ENCODE peak calls at places on chromosome 19, in six cellular contexts. One of them, this sample, is unnamed.

GRCh38 chr19:2982983-2983350 is 5.6 kb downstream of the TLE6 start:
- DNase-seq in prostate gland: peak
- DNase-seq in GM23338: no peak
- DNase-seq in transverse colon: peak
- DNase-seq in HL-60: no peak
- DNase-seq in spleen: no peak
- DNase-seq in this sample: peak

GRCh38 chr19:597406-598315 is 8.0 kb downstream of the HCN2 start:
- DNase-seq in prostate gland: no peak
- DNase-seq in GM23338: no peak
- DNase-seq in transverse colon: no peak
- DNase-seq in HL-60: no peak
- DNase-seq in spleen: no peak
- DNase-seq in this sample: no peak

GRCh38 chr19:2469102-2469914 is 6.6 kb upstream of the GADD45B start:
- DNase-seq in prostate gland: no peak
- DNase-seq in GM23338: peak
- DNase-seq in transverse colon: no peak
- DNase-seq in HL-60: peak
- DNase-seq in spleen: no peak
- DNase-seq in this sample: peak

GRCh38 chr19:50324331-50324730 is 4.8 kb downstream of the KCNC3 start:
- DNase-seq in prostate gland: no peak
- DNase-seq in GM23338: no peak
- DNase-seq in transverse colon: no peak
- DNase-seq in HL-60: no peak
- DNase-seq in spleen: no peak
- DNase-seq in this sample: no peak

GRCh38 chr19:30666301-30666803 is 294.2 kb downstream of the ZNF536 start:
- DNase-seq in prostate gland: no peak
- DNase-seq in GM23338: peak
- DNase-seq in transverse colon: peak
- DNase-seq in HL-60: no peak
- DNase-seq in spleen: peak
- DNase-seq in this sample: peak

GRCh38 chr19:4536798-4537197 is 1.8 kb upstream of the PLIN5 start:
- DNase-seq in prostate gland: no peak
- DNase-seq in GM23338: no peak
- DNase-seq in transverse colon: no peak
- DNase-seq in HL-60: no peak
- DNase-seq in spleen: no peak
- DNase-seq in this sample: no peak

GRCh38 chr19:52170304-52170703 is 1.1 kb downstream of the ZNF836 start:
- DNase-seq in prostate gland: no peak
- DNase-seq in GM23338: peak
- DNase-seq in transverse colon: no peak
- DNase-seq in HL-60: no peak
- DNase-seq in spleen: no peak
- DNase-seq in this sample: no peak

GRCh38 chr19:1811472-1811894 is 593 bp downstream of the ATP8B3 start:
- DNase-seq in prostate gland: peak
- DNase-seq in GM23338: no peak
- DNase-seq in transverse colon: peak
- DNase-seq in HL-60: peak
- DNase-seq in spleen: peak
- DNase-seq in this sample: peak

GRCh38 chr19:51687791-51688664 is 5.1 kb upstream of the SPACA6 start:
- DNase-seq in prostate gland: no peak
- DNase-seq in GM23338: peak
- DNase-seq in transverse colon: peak
- DNase-seq in HL-60: no peak
- DNase-seq in spleen: peak
- DNase-seq in this sample: peak

GRCh38 chr19:37874784-37875183 is 31.6 kb downstream of the WDR87 start:
- DNase-seq in prostate gland: no peak
- DNase-seq in GM23338: peak
- DNase-seq in transverse colon: no peak
- DNase-seq in HL-60: no peak
- DNase-seq in spleen: no peak
- DNase-seq in this sample: no peak

GRCh38 chr19:4164262-4164661 is 10.8 kb downstream of the CREB3L3 start:
- DNase-seq in prostate gland: no peak
- DNase-seq in GM23338: no peak
- DNase-seq in transverse colon: no peak
- DNase-seq in HL-60: no peak
- DNase-seq in spleen: no peak
- DNase-seq in this sample: no peak

GRCh38 chr19:39588066-39588465 is 14.3 kb upstream of the LGALS13 start:
- DNase-seq in prostate gland: no peak
- DNase-seq in GM23338: no peak
- DNase-seq in transverse colon: no peak
- DNase-seq in HL-60: no peak
- DNase-seq in spleen: no peak
- DNase-seq in this sample: no peak

GRCh38 chr19:42281175-42282035 is 12.4 kb downstream of the CIC start:
- DNase-seq in prostate gland: peak
- DNase-seq in GM23338: peak
- DNase-seq in transverse colon: peak
- DNase-seq in HL-60: no peak
- DNase-seq in spleen: peak
- DNase-seq in this sample: peak

GRCh38 chr19:15276620-15277019 is 44.4 kb upstream of the EPHX3 start:
- DNase-seq in prostate gland: no peak
- DNase-seq in GM23338: no peak
- DNase-seq in transverse colon: no peak
- DNase-seq in HL-60: no peak
- DNase-seq in spleen: no peak
- DNase-seq in this sample: no peak

GRCh38 chr19:33193864-33194362 is at the start of gene LRP3:
- DNase-seq in prostate gland: peak
- DNase-seq in GM23338: peak
- DNase-seq in transverse colon: peak
- DNase-seq in HL-60: no peak
- DNase-seq in spleen: peak
- DNase-seq in this sample: peak

GRCh38 chr19:49543032-49543431 is 15.2 kb downstream of the RCN3 start:
- DNase-seq in prostate gland: no peak
- DNase-seq in GM23338: no peak
- DNase-seq in transverse colon: no peak
- DNase-seq in HL-60: no peak
- DNase-seq in spleen: no peak
- DNase-seq in this sample: no peak

GRCh38 chr19:38321646-38322323 is 2.1 kb downstream of the KCNK6 start:
- DNase-seq in prostate gland: no peak
- DNase-seq in GM23338: no peak
- DNase-seq in transverse colon: peak
- DNase-seq in HL-60: no peak
- DNase-seq in spleen: no peak
- DNase-seq in this sample: no peak

GRCh38 chr19:38744298-38744681 is at the start of gene CAPN12:
- DNase-seq in prostate gland: no peak
- DNase-seq in GM23338: no peak
- DNase-seq in transverse colon: no peak
- DNase-seq in HL-60: no peak
- DNase-seq in spleen: no peak
- DNase-seq in this sample: no peak

GRCh38 chr19:5150902-5151741 is 182.2 kb downstream of the KDM4B start:
- DNase-seq in prostate gland: no peak
- DNase-seq in GM23338: peak
- DNase-seq in transverse colon: no peak
- DNase-seq in HL-60: no peak
- DNase-seq in spleen: peak
- DNase-seq in this sample: no peak

GRCh38 chr19:17841810-17842662 is 5.7 kb downstream of the JAK3 start:
- DNase-seq in prostate gland: peak
- DNase-seq in GM23338: peak
- DNase-seq in transverse colon: peak
- DNase-seq in HL-60: no peak
- DNase-seq in spleen: peak
- DNase-seq in this sample: peak

GRCh38 chr19:52673014-52673413 is 34.9 kb upstream of the ZNF83 start:
- DNase-seq in prostate gland: no peak
- DNase-seq in GM23338: no peak
- DNase-seq in transverse colon: no peak
- DNase-seq in HL-60: no peak
- DNase-seq in spleen: no peak
- DNase-seq in this sample: no peak

GRCh38 chr19:35557539-35558399 is 5.7 kb downstream of the ATP4A start:
- DNase-seq in prostate gland: peak
- DNase-seq in GM23338: peak
- DNase-seq in transverse colon: peak
- DNase-seq in HL-60: no peak
- DNase-seq in spleen: peak
- DNase-seq in this sample: peak

GRCh38 chr19:31408460-31409124 is 59.4 kb upstream of the TSHZ3 start:
- DNase-seq in prostate gland: no peak
- DNase-seq in GM23338: no peak
- DNase-seq in transverse colon: no peak
- DNase-seq in HL-60: peak
- DNase-seq in spleen: no peak
- DNase-seq in this sample: no peak

GRCh38 chr19:33303791-33304759 is 1.7 kb upstream of the CEBPA start:
- DNase-seq in prostate gland: peak
- DNase-seq in GM23338: no peak
- DNase-seq in transverse colon: peak
- DNase-seq in HL-60: no peak
- DNase-seq in spleen: peak
- DNase-seq in this sample: no peak

GRCh38 chr19:14073232-14073924 is 792 bp downstream of the MISP3 start:
- DNase-seq in prostate gland: peak
- DNase-seq in GM23338: peak
- DNase-seq in transverse colon: peak
- DNase-seq in HL-60: no peak
- DNase-seq in spleen: peak
- DNase-seq in this sample: peak

GRCh38 chr19:2235396-2236284 is 489 bp downstream of the PLEKHJ1 start:
- DNase-seq in prostate gland: no peak
- DNase-seq in GM23338: peak
- DNase-seq in transverse colon: peak
- DNase-seq in HL-60: no peak
- DNase-seq in spleen: no peak
- DNase-seq in this sample: no peak

GRCh38 chr19:42290523-42291436 is 11.2 kb upstream of the PRR19 start:
- DNase-seq in prostate gland: no peak
- DNase-seq in GM23338: peak
- DNase-seq in transverse colon: no peak
- DNase-seq in HL-60: no peak
- DNase-seq in spleen: peak
- DNase-seq in this sample: peak

GRCh38 chr19:12867120-12868099 is 13.8 kb downstream of the DNASE2 start:
- DNase-seq in prostate gland: peak
- DNase-seq in GM23338: peak
- DNase-seq in transverse colon: peak
- DNase-seq in HL-60: no peak
- DNase-seq in spleen: peak
- DNase-seq in this sample: peak
- TF ChIP-seq POLR2AphosphoS5 in prostate gland: no peak
- TF ChIP-seq POLR2AphosphoS5 in GM23338: peak
- TF ChIP-seq POLR2AphosphoS5 in transverse colon: no peak
- TF ChIP-seq POLR2AphosphoS5 in HL-60: no peak
- TF ChIP-seq POLR2AphosphoS5 in spleen: no peak
- TF ChIP-seq POLR2AphosphoS5 in this sample: no peak

GRCh38 chr19:28285917-28286316 is 927.0 kb downstream of the UQCRFS1 start:
- DNase-seq in prostate gland: no peak
- DNase-seq in GM23338: no peak
- DNase-seq in transverse colon: no peak
- DNase-seq in HL-60: no peak
- DNase-seq in spleen: no peak
- DNase-seq in this sample: no peak

GRCh38 chr19:28285078-28285477 is 927.9 kb downstream of the UQCRFS1 start:
- DNase-seq in prostate gland: no peak
- DNase-seq in GM23338: no peak
- DNase-seq in transverse colon: no peak
- DNase-seq in HL-60: no peak
- DNase-seq in spleen: no peak
- DNase-seq in this sample: no peak

GRCh38 chr19:28284389-28284788 is 928.6 kb downstream of the UQCRFS1 start:
- DNase-seq in prostate gland: no peak
- DNase-seq in GM23338: no peak
- DNase-seq in transverse colon: no peak
- DNase-seq in HL-60: no peak
- DNase-seq in spleen: no peak
- DNase-seq in this sample: no peak

GRCh38 chr19:28283592-28283991 is 929.4 kb downstream of the UQCRFS1 start:
- DNase-seq in prostate gland: no peak
- DNase-seq in GM23338: no peak
- DNase-seq in transverse colon: no peak
- DNase-seq in HL-60: no peak
- DNase-seq in spleen: no peak
- DNase-seq in this sample: no peak

GRCh38 chr19:28281676-28282075 is 931.3 kb downstream of the UQCRFS1 start:
- DNase-seq in prostate gland: no peak
- DNase-seq in GM23338: no peak
- DNase-seq in transverse colon: no peak
- DNase-seq in HL-60: no peak
- DNase-seq in spleen: no peak
- DNase-seq in this sample: no peak
- TF ChIP-seq POLR2AphosphoS5 in prostate gland: no peak
- TF ChIP-seq POLR2AphosphoS5 in GM23338: no peak
- TF ChIP-seq POLR2AphosphoS5 in transverse colon: no peak
- TF ChIP-seq POLR2AphosphoS5 in HL-60: no peak
- TF ChIP-seq POLR2AphosphoS5 in spleen: no peak
- TF ChIP-seq POLR2AphosphoS5 in this sample: no peak

GRCh38 chr19:57279418-57280164 is 694 bp upstream of the ZNF460 start:
- DNase-seq in prostate gland: peak
- DNase-seq in GM23338: peak
- DNase-seq in transverse colon: peak
- DNase-seq in HL-60: peak
- DNase-seq in spleen: peak
- DNase-seq in this sample: peak
- TF ChIP-seq POLR2AphosphoS5 in prostate gland: peak
- TF ChIP-seq POLR2AphosphoS5 in GM23338: peak
- TF ChIP-seq POLR2AphosphoS5 in transverse colon: peak
- TF ChIP-seq POLR2AphosphoS5 in HL-60: peak
- TF ChIP-seq POLR2AphosphoS5 in spleen: peak
- TF ChIP-seq POLR2AphosphoS5 in this sample: peak

GRCh38 chr19:47661161-47661560 is 52.1 kb upstream of the EHD2 start:
- DNase-seq in prostate gland: no peak
- DNase-seq in GM23338: no peak
- DNase-seq in transverse colon: no peak
- DNase-seq in HL-60: no peak
- DNase-seq in spleen: no peak
- DNase-seq in this sample: no peak

GRCh38 chr19:47660435-47660832 is 51.5 kb downstream of the BICRA start:
- DNase-seq in prostate gland: no peak
- DNase-seq in GM23338: no peak
- DNase-seq in transverse colon: peak
- DNase-seq in HL-60: no peak
- DNase-seq in spleen: no peak
- DNase-seq in this sample: no peak

GRCh38 chr19:47661571-47661970 is 51.7 kb upstream of the EHD2 start:
- DNase-seq in prostate gland: no peak
- DNase-seq in GM23338: no peak
- DNase-seq in transverse colon: no peak
- DNase-seq in HL-60: no peak
- DNase-seq in spleen: no peak
- DNase-seq in this sample: no peak

GRCh38 chr19:47663435-47663910 is 49.7 kb upstream of the EHD2 start:
- DNase-seq in prostate gland: no peak
- DNase-seq in GM23338: no peak
- DNase-seq in transverse colon: no peak
- DNase-seq in HL-60: no peak
- DNase-seq in spleen: no peak
- DNase-seq in this sample: no peak

GRCh38 chr19:47663911-47664771 is 49.1 kb upstream of the EHD2 start:
- DNase-seq in prostate gland: peak
- DNase-seq in GM23338: no peak
- DNase-seq in transverse colon: peak
- DNase-seq in HL-60: peak
- DNase-seq in spleen: no peak
- DNase-seq in this sample: no peak
- TF ChIP-seq POLR2AphosphoS5 in prostate gland: peak
- TF ChIP-seq POLR2AphosphoS5 in GM23338: no peak
- TF ChIP-seq POLR2AphosphoS5 in transverse colon: peak
- TF ChIP-seq POLR2AphosphoS5 in HL-60: no peak
- TF ChIP-seq POLR2AphosphoS5 in spleen: peak
- TF ChIP-seq POLR2AphosphoS5 in this sample: no peak

This sample was measured in endothelial cell of umbilical vein.